ENCODE peak calls at places on chromosomes 7 and 10, in five cellular contexts. One of them, this sample, is unnamed. For H3K4me1, H3K9me3 and H3K27me3, the result is how much of the 10 kb centered on the place peaks cover.

GRCh38 chr7:32943654-32944030 is 13.6 kb upstream of the FKBP9 start:
- DNase-seq in CD4-positive, CD25-positive, alpha-beta regulatory T cell: no peak
- DNase-seq in sigmoid colon: no peak
- DNase-seq in iPS DF 6.9: no peak
- DNase-seq in tibial nerve: no peak
- DNase-seq in this sample: no peak

GRCh38 chr7:111931016-111931517 is 275.1 kb downstream of the DOCK4 start:
- DNase-seq in sigmoid colon: no peak
- DNase-seq in tibial nerve: no peak
- DNase-seq in CD4-positive, CD25-positive, alpha-beta regulatory T cell: no peak
- DNase-seq in iPS DF 6.9: no peak
- DNase-seq in this sample: no peak

GRCh38 chr10:86871563-86872183 is 85.7 kb downstream of the MMRN2 start:
- DNase-seq in tibial nerve: no peak
- DNase-seq in CD4-positive, CD25-positive, alpha-beta regulatory T cell: no peak
- DNase-seq in sigmoid colon: no peak
- DNase-seq in iPS DF 6.9: no peak
- DNase-seq in this sample: no peak

GRCh38 chr7:104160375-104160774 is 47.4 kb downstream of the ORC5 start:
- DNase-seq in tibial nerve: no peak
- DNase-seq in CD4-positive, CD25-positive, alpha-beta regulatory T cell: no peak
- DNase-seq in iPS DF 6.9: no peak
- DNase-seq in sigmoid colon: no peak
- DNase-seq in this sample: no peak

GRCh38 chr10:68043030-68043429 is 32.1 kb downstream of the HERC4 start:
- DNase-seq in sigmoid colon: no peak
- DNase-seq in CD4-positive, CD25-positive, alpha-beta regulatory T cell: no peak
- DNase-seq in tibial nerve: no peak
- DNase-seq in iPS DF 6.9: no peak
- DNase-seq in this sample: no peak

GRCh38 chr7:129053938-129054437 is 923 bp downstream of the TNPO3 start:
- DNase-seq in CD4-positive, CD25-positive, alpha-beta regulatory T cell: no peak
- DNase-seq in tibial nerve: no peak
- DNase-seq in iPS DF 6.9: no peak
- DNase-seq in sigmoid colon: no peak
- DNase-seq in this sample: no peak

GRCh38 chr7:92722541-92722940 is 113.8 kb downstream of the CDK6 start:
- DNase-seq in tibial nerve: no peak
- DNase-seq in CD4-positive, CD25-positive, alpha-beta regulatory T cell: no peak
- DNase-seq in iPS DF 6.9: no peak
- DNase-seq in sigmoid colon: no peak
- DNase-seq in this sample: no peak

GRCh38 chr7:2649991-2650390 is 18.2 kb downstream of the TTYH3 start:
- DNase-seq in sigmoid colon: no peak
- DNase-seq in iPS DF 6.9: no peak
- DNase-seq in tibial nerve: no peak
- DNase-seq in CD4-positive, CD25-positive, alpha-beta regulatory T cell: no peak
- DNase-seq in this sample: no peak

GRCh38 chr10:90960355-90960814 is 39.5 kb upstream of the ANKRD1 start:
- DNase-seq in iPS DF 6.9: no peak
- DNase-seq in tibial nerve: no peak
- DNase-seq in CD4-positive, CD25-positive, alpha-beta regulatory T cell: no peak
- DNase-seq in sigmoid colon: no peak
- DNase-seq in this sample: no peak

GRCh38 chr10:51733061-51733460 is 33.7 kb upstream of the CSTF2T start:
- DNase-seq in CD4-positive, CD25-positive, alpha-beta regulatory T cell: no peak
- DNase-seq in iPS DF 6.9: no peak
- DNase-seq in sigmoid colon: no peak
- DNase-seq in tibial nerve: no peak
- DNase-seq in this sample: no peak

GRCh38 chr7:76357379-76358052 is 1.3 kb downstream of the YWHAG start:
- DNase-seq in sigmoid colon: peak
- DNase-seq in CD4-positive, CD25-positive, alpha-beta regulatory T cell: no peak
- DNase-seq in tibial nerve: no peak
- DNase-seq in iPS DF 6.9: no peak
- DNase-seq in this sample: no peak

GRCh38 chr7:142412551-142413193 is 154.8 kb upstream of the PRSS58 start:
- DNase-seq in tibial nerve: no peak
- DNase-seq in CD4-positive, CD25-positive, alpha-beta regulatory T cell: peak
- DNase-seq in iPS DF 6.9: peak
- DNase-seq in sigmoid colon: no peak
- DNase-seq in this sample: no peak

GRCh38 chr10:114632869-114633715 is 25.0 kb downstream of the ABLIM1 start:
- DNase-seq in sigmoid colon: peak
- DNase-seq in CD4-positive, CD25-positive, alpha-beta regulatory T cell: no peak
- DNase-seq in iPS DF 6.9: no peak
- DNase-seq in tibial nerve: no peak
- DNase-seq in this sample: no peak

GRCh38 chr7:102282465-102283362 is 4.0 kb upstream of the SH2B2 start:
- DNase-seq in CD4-positive, CD25-positive, alpha-beta regulatory T cell: no peak
- DNase-seq in sigmoid colon: no peak
- DNase-seq in tibial nerve: no peak
- DNase-seq in iPS DF 6.9: no peak
- DNase-seq in this sample: no peak

GRCh38 chr7:140060788-140061606 is 1.8 kb downstream of the PARP12 start:
- DNase-seq in CD4-positive, CD25-positive, alpha-beta regulatory T cell: no peak
- DNase-seq in sigmoid colon: peak
- DNase-seq in tibial nerve: no peak
- DNase-seq in iPS DF 6.9: no peak
- DNase-seq in this sample: no peak

GRCh38 chr10:15439381-15439837 is 68.3 kb upstream of the FAM171A1 start:
- DNase-seq in iPS DF 6.9: peak
- DNase-seq in CD4-positive, CD25-positive, alpha-beta regulatory T cell: no peak
- DNase-seq in tibial nerve: no peak
- DNase-seq in sigmoid colon: peak
- DNase-seq in this sample: no peak

GRCh38 chr7:24756545-24756988 is 697 bp downstream of the GSDME start:
- DNase-seq in tibial nerve: no peak
- DNase-seq in sigmoid colon: no peak
- DNase-seq in iPS DF 6.9: no peak
- DNase-seq in CD4-positive, CD25-positive, alpha-beta regulatory T cell: no peak
- DNase-seq in this sample: no peak

GRCh38 chr10:33117816-33118215 is 159.8 kb upstream of the ITGB1 start:
- DNase-seq in CD4-positive, CD25-positive, alpha-beta regulatory T cell: peak
- DNase-seq in tibial nerve: no peak
- DNase-seq in sigmoid colon: no peak
- DNase-seq in iPS DF 6.9: no peak
- DNase-seq in this sample: peak

GRCh38 chr10:50540069-50540825 is 83.5 kb downstream of the SGMS1 start:
- DNase-seq in iPS DF 6.9: no peak
- DNase-seq in CD4-positive, CD25-positive, alpha-beta regulatory T cell: no peak
- DNase-seq in tibial nerve: no peak
- DNase-seq in sigmoid colon: no peak
- DNase-seq in this sample: no peak

GRCh38 chr10:45592926-45593325 is 79.6 kb downstream of the ZFAND4 start:
- DNase-seq in sigmoid colon: no peak
- DNase-seq in iPS DF 6.9: no peak
- DNase-seq in CD4-positive, CD25-positive, alpha-beta regulatory T cell: no peak
- DNase-seq in tibial nerve: no peak
- DNase-seq in this sample: no peak

GRCh38 chr10:3014968-3015367 is 52.4 kb upstream of the PFKP start:
- DNase-seq in sigmoid colon: no peak
- DNase-seq in tibial nerve: no peak
- DNase-seq in CD4-positive, CD25-positive, alpha-beta regulatory T cell: no peak
- DNase-seq in iPS DF 6.9: no peak
- DNase-seq in this sample: no peak

GRCh38 chr10:80188713-80189112 is 16.6 kb downstream of the ANXA11 start:
- DNase-seq in tibial nerve: no peak
- DNase-seq in iPS DF 6.9: no peak
- DNase-seq in sigmoid colon: peak
- DNase-seq in CD4-positive, CD25-positive, alpha-beta regulatory T cell: no peak
- DNase-seq in this sample: peak

GRCh38 chr7:38169862-38170261 is 8.2 kb upstream of the STARD3NL start:
- DNase-seq in sigmoid colon: peak
- DNase-seq in tibial nerve: no peak
- DNase-seq in iPS DF 6.9: no peak
- DNase-seq in CD4-positive, CD25-positive, alpha-beta regulatory T cell: no peak
- DNase-seq in this sample: no peak

GRCh38 chr10:75853085-75853484 is 421.7 kb downstream of the LRMDA start:
- DNase-seq in sigmoid colon: no peak
- DNase-seq in iPS DF 6.9: no peak
- DNase-seq in CD4-positive, CD25-positive, alpha-beta regulatory T cell: no peak
- DNase-seq in tibial nerve: no peak
- DNase-seq in this sample: no peak

GRCh38 chr7:99308461-99309074 is 17.1 kb upstream of the ARPC1A start:
- DNase-seq in iPS DF 6.9: no peak
- DNase-seq in tibial nerve: no peak
- DNase-seq in sigmoid colon: no peak
- DNase-seq in CD4-positive, CD25-positive, alpha-beta regulatory T cell: no peak
- DNase-seq in this sample: peak

GRCh38 chr7:133431134-133431711 is 178.3 kb downstream of the EXOC4 start:
- DNase-seq in CD4-positive, CD25-positive, alpha-beta regulatory T cell: no peak
- DNase-seq in iPS DF 6.9: no peak
- DNase-seq in sigmoid colon: no peak
- DNase-seq in tibial nerve: no peak
- DNase-seq in this sample: no peak

GRCh38 chr7:122269241-122269640 is 35.3 kb downstream of the FEZF1 start:
- DNase-seq in iPS DF 6.9: no peak
- DNase-seq in CD4-positive, CD25-positive, alpha-beta regulatory T cell: no peak
- DNase-seq in tibial nerve: no peak
- DNase-seq in sigmoid colon: no peak
- DNase-seq in this sample: no peak

GRCh38 chr7:100946111-100946510 is 3.2 kb upstream of the MUC3A start:
- DNase-seq in sigmoid colon: no peak
- DNase-seq in tibial nerve: no peak
- DNase-seq in CD4-positive, CD25-positive, alpha-beta regulatory T cell: no peak
- DNase-seq in iPS DF 6.9: no peak
- DNase-seq in this sample: peak

GRCh38 chr10:31644931-31645633 is 283.5 kb downstream of the ARHGAP12 start:
- DNase-seq in sigmoid colon: no peak
- DNase-seq in CD4-positive, CD25-positive, alpha-beta regulatory T cell: no peak
- DNase-seq in iPS DF 6.9: no peak
- DNase-seq in tibial nerve: no peak
- DNase-seq in this sample: no peak

GRCh38 chr7:89914673-89915072 is 239.6 kb upstream of the STEAP1 start:
- DNase-seq in iPS DF 6.9: no peak
- DNase-seq in tibial nerve: no peak
- DNase-seq in CD4-positive, CD25-positive, alpha-beta regulatory T cell: no peak
- DNase-seq in sigmoid colon: no peak
- DNase-seq in this sample: no peak

GRCh38 chr7:18235819-18236218 is 208.2 kb upstream of the PRPS1L1 start:
- DNase-seq in sigmoid colon: no peak
- DNase-seq in iPS DF 6.9: no peak
- DNase-seq in tibial nerve: no peak
- DNase-seq in CD4-positive, CD25-positive, alpha-beta regulatory T cell: no peak
- DNase-seq in this sample: no peak

GRCh38 chr10:86197166-86197790 is 169.3 kb downstream of the GRID1 start:
- DNase-seq in tibial nerve: no peak
- DNase-seq in sigmoid colon: peak
- DNase-seq in iPS DF 6.9: no peak
- DNase-seq in CD4-positive, CD25-positive, alpha-beta regulatory T cell: no peak
- DNase-seq in this sample: peak

GRCh38 chr7:129464194-129464593 is 30.0 kb downstream of the STRIP2 start:
- DNase-seq in tibial nerve: no peak
- DNase-seq in iPS DF 6.9: no peak
- DNase-seq in sigmoid colon: no peak
- DNase-seq in CD4-positive, CD25-positive, alpha-beta regulatory T cell: no peak
- DNase-seq in this sample: no peak

GRCh38 chr7:37448637-37449331 is at the start of gene ELMO1:
- DNase-seq in CD4-positive, CD25-positive, alpha-beta regulatory T cell: peak
- DNase-seq in sigmoid colon: peak
- DNase-seq in iPS DF 6.9: peak
- DNase-seq in tibial nerve: peak
- DNase-seq in this sample: peak

GRCh38 chr10:79095316-79095715 is 26.6 kb downstream of the ZMIZ1 start:
- DNase-seq in tibial nerve: no peak
- DNase-seq in sigmoid colon: no peak
- DNase-seq in iPS DF 6.9: no peak
- DNase-seq in CD4-positive, CD25-positive, alpha-beta regulatory T cell: no peak
- DNase-seq in this sample: no peak
- H3K4me1 ChIP-seq in tibial nerve: half or more
- H3K4me1 ChIP-seq in sigmoid colon: under half
- H3K4me1 ChIP-seq in iPS DF 6.9: under half
- H3K4me1 ChIP-seq in CD4-positive, CD25-positive, alpha-beta regulatory T cell: under half
- H3K4me1 ChIP-seq in this sample: half or more

DNA sequence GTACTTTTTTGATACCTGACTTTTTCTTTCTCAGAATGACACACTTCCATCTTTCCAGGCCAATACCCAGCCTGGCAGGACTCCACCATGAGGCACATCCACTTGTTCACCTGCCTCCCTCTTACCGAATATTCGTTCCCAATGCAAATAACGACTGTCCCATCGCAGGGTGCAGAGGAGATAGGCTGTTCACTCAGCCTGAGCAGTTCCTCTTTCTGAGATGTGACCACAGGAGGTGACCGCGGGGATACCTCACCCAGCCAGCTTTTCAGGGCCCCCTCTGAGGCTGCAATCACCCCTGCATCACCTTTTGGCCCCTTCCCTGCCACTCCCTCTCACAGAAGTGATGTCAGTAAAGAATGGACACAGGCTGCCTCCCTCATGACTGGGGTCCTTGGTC is 28.3 kb downstream of the PTPRN2 start:
- DNase-seq in CD4-positive, CD25-positive, alpha-beta regulatory T cell: no peak
- DNase-seq in sigmoid colon: no peak
- DNase-seq in tibial nerve: no peak
- DNase-seq in iPS DF 6.9: no peak
- DNase-seq in this sample: no peak
- H3K9me3 ChIP-seq in CD4-positive, CD25-positive, alpha-beta regulatory T cell: under half
- H3K9me3 ChIP-seq in sigmoid colon: under half
- H3K9me3 ChIP-seq in tibial nerve: under half
- H3K9me3 ChIP-seq in iPS DF 6.9: under half
- H3K9me3 ChIP-seq in this sample: under half

GRCh38 chr10:132994811-132995210 is 52.4 kb upstream of the CFAP46 start:
- DNase-seq in iPS DF 6.9: no peak
- DNase-seq in tibial nerve: no peak
- DNase-seq in CD4-positive, CD25-positive, alpha-beta regulatory T cell: no peak
- DNase-seq in sigmoid colon: no peak
- DNase-seq in this sample: no peak
- H3K27me3 ChIP-seq in iPS DF 6.9: under half
- H3K27me3 ChIP-seq in tibial nerve: under half
- H3K27me3 ChIP-seq in CD4-positive, CD25-positive, alpha-beta regulatory T cell: under half
- H3K27me3 ChIP-seq in sigmoid colon: under half
- H3K27me3 ChIP-seq in this sample: under half

GRCh38 chr10:73843254-73843653 is 31.1 kb downstream of the CAMK2G start:
- DNase-seq in tibial nerve: no peak
- DNase-seq in sigmoid colon: no peak
- DNase-seq in iPS DF 6.9: no peak
- DNase-seq in CD4-positive, CD25-positive, alpha-beta regulatory T cell: no peak
- DNase-seq in this sample: no peak
- H3K4me1 ChIP-seq in tibial nerve: under half
- H3K4me1 ChIP-seq in sigmoid colon: under half
- H3K4me1 ChIP-seq in iPS DF 6.9: under half
- H3K4me1 ChIP-seq in CD4-positive, CD25-positive, alpha-beta regulatory T cell: under half
- H3K4me1 ChIP-seq in this sample: under half

DNA sequence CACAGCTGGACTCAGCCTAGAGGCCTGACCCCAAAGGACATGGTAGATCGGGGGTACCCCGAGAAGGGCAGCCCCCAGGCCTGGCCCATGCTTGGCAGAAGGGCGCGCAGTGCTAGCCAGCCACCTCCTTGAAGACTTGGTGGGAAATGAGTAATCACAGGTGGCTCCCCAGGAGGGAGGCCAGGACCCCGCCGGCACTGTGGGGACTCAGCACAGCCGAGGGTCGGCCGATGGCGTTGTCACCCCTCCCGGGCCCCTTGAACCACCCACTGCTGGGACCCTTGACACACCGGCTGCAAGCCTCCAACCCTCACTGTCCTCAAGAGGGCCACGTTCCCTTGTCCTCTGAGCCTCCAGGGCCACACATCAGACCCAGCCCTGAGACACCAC is 27.7 kb downstream of the ADGRA1 start:
- DNase-seq in sigmoid colon: no peak
- DNase-seq in tibial nerve: no peak
- DNase-seq in CD4-positive, CD25-positive, alpha-beta regulatory T cell: no peak
- DNase-seq in iPS DF 6.9: no peak
- DNase-seq in this sample: peak
- H3K9me3 ChIP-seq in sigmoid colon: under half
- H3K9me3 ChIP-seq in tibial nerve: under half
- H3K9me3 ChIP-seq in CD4-positive, CD25-positive, alpha-beta regulatory T cell: under half
- H3K9me3 ChIP-seq in iPS DF 6.9: under half
- H3K9me3 ChIP-seq in this sample: under half

This sample was measured in spleen.